ENCODE peak calls at places on chromosomes 12 and 14, in five cellular contexts. U is esophagus squamous epithelium; R is DMS153; V is stimulated activated CD4-positive, alpha-beta T cell treated with anti-CD3 and anti-CD28 coated beads, Interleukin-1b, Interleukin-23, amount 100 ng/mL, for 1 hour; M is NAMALWA. Z is an unnamed sample.

GRCh38 chr14:53209370-53209769 is 56.2 kb upstream of the DDHD1 start:
- DNase-seq in U (no peak), R (no peak), V (no peak), M (no peak), Z (no peak)

GRCh38 chr14:38404616-38405015 is 148.7 kb upstream of the CLEC14A start:
- DNase-seq in U (no peak), R (no peak), V (no peak), M (no peak), Z (no peak)

GRCh38 chr14:25518347-25518746 is 468.4 kb upstream of the STXBP6 start:
- DNase-seq in U (no peak), R (no peak), V (no peak), M (no peak), Z (no peak)

GRCh38 chr12:52005903-52006703 is 643 bp upstream of the TAMALIN start:
- DNase-seq in U (no peak), R (no peak), V (no peak), M (peak; percentile 28), Z (peak; percentile 61)

GRCh38 chr12:26571539-26571938 is 261.5 kb downstream of the ITPR2 start:
- DNase-seq in U (no peak), R (no peak), V (no peak), M (no peak), Z (no peak)

GRCh38 chr12:122836027-122836921 is 1.0 kb downstream of the HIP1R start:
- DNase-seq in U (no peak), R (peak; percentile 40), V (no peak), M (peak; percentile 95), Z (peak; percentile 93)

GRCh38 chr12:51326762-51327439 is 2.9 kb upstream of the BIN2 start:
- DNase-seq in U (no peak), R (no peak), V (no peak), M (peak; percentile 51), Z (peak; percentile 76)

GRCh38 chr12:130715996-130716917 is at the start of gene RIMBP2:
- DNase-seq in U (no peak), R (peak; percentile 85), V (no peak), M (no peak), Z (no peak)

GRCh38 chr12:96906498-96906848 is 584 bp upstream of the NEDD1 start:
- DNase-seq in U (no peak), R (no peak), V (no peak), M (no peak), Z (no peak)

GRCh38 chr12:56661560-56661959 is 15.8 kb upstream of the ATP5F1B start:
- DNase-seq in U (no peak), R (no peak), V (no peak), M (no peak), Z (no peak)

GRCh38 chr14:105119410-105120025 is 49.1 kb downstream of the JAG2 start:
- DNase-seq in U (no peak), R (no peak), V (no peak), M (no peak), Z (no peak)

GRCh38 chr12:59929091-59929490 is 333.3 kb downstream of the SLC16A7 start:
- DNase-seq in U (no peak), R (no peak), V (no peak), M (no peak), Z (no peak)

GRCh38 chr14:25049127-25049558 is 804 bp downstream of the STXBP6 start:
- DNase-seq in U (no peak), R (no peak), V (no peak), M (no peak), Z (no peak)

GRCh38 chr12:5257763-5258475 is 174.0 kb upstream of the NTF3 start:
- DNase-seq in U (no peak), R (no peak), V (no peak), M (no peak), Z (no peak)

GRCh38 chr12:21694660-21695059 is 37.0 kb upstream of the LDHB start:
- DNase-seq in U (no peak), R (no peak), V (no peak), M (no peak), Z (no peak)

GRCh38 chr14:75310295-75311059 is 31.8 kb downstream of the FOS start:
- DNase-seq in U (no peak), R (peak; percentile 97), V (no peak), M (no peak), Z (no peak)

GRCh38 chr12:131105736-131106356 is 152.1 kb downstream of the ADGRD1 start:
- DNase-seq in U (no peak), R (no peak), V (peak; percentile 8), M (no peak), Z (no peak)

GRCh38 chr12:79482323-79482722 is 208.4 kb downstream of the PAWR start:
- DNase-seq in U (no peak), R (no peak), V (no peak), M (no peak), Z (no peak)

GRCh38 chr14:88612981-88613380 is 50.1 kb downstream of the ZC3H14 start:
- DNase-seq in U (no peak), R (no peak), V (no peak), M (no peak), Z (no peak)

GRCh38 chr12:40336573-40337199 is 111.9 kb downstream of the LRRK2 start:
- DNase-seq in U (no peak), R (no peak), V (no peak), M (peak; percentile 58), Z (peak; percentile 28)

GRCh38 chr14:90421621-90422020 is 24.8 kb downstream of the CALM1 start:
- DNase-seq in U (no peak), R (no peak), V (no peak), M (no peak), Z (no peak)

GRCh38 chr12:33771889-33772288 is 250.4 kb upstream of the ALG10 start:
- DNase-seq in U (no peak), R (no peak), V (no peak), M (no peak), Z (no peak)

GRCh38 chr12:2324375-2324774 is 271.6 kb downstream of the CACNA1C start:
- DNase-seq in U (no peak), R (peak; percentile 96), V (no peak), M (peak; percentile 55), Z (no peak)

GRCh38 chr12:67853204-67853603 is 136.0 kb upstream of the IFNG-AS1 start:
- DNase-seq in U (no peak), R (no peak), V (no peak), M (no peak), Z (no peak)

GRCh38 chr12:127363392-127363791 is 903.6 kb upstream of the TMEM132C start:
- DNase-seq in U (no peak), R (no peak), V (no peak), M (peak; percentile 30), Z (no peak)

GRCh38 chr14:106848330-106849121 is 1322.1 kb downstream of the TMEM121 start:
- DNase-seq in U (no peak), R (peak; percentile 13), V (no peak), M (peak; percentile 91), Z (peak; percentile 90)